ENCODE peak calls at places on chromosomes 11 and 22, in four cellular contexts. G is transverse colon, N is psoas muscle, Y is foreskin keratinocyte. H is an unnamed sample.

GRCh38 chr11:70424765-70425164 is 26.4 kb downstream of the CTTN start:
- DNase-seq in Y (no peak), G (no peak), N (peak), H (no peak)

GRCh38 chr11:60825790-60826189 is 16.1 kb upstream of the CCDC86 start:
- DNase-seq in N (peak), G (no peak), Y (no peak), H (no peak)

GRCh38 chr22:47102648-47103047 is 340.2 kb downstream of the TBC1D22A start:
- DNase-seq in G (no peak), N (no peak), Y (no peak), H (no peak)

GRCh38 chr11:93741882-93742226 is 382 bp downstream of the C11orf54 start:
- DNase-seq in G (peak), N (no peak), Y (no peak), H (peak)

GRCh38 chr22:30295576-30295975 is 6.3 kb upstream of the CASTOR1 start:
- DNase-seq in G (no peak), Y (no peak), N (peak), H (no peak)

GRCh38 chr11:84806354-84806753 is 820.8 kb downstream of the DLG2 start:
- DNase-seq in G (no peak), N (no peak), Y (no peak), H (no peak)

GRCh38 chr11:131800452-131800851 is 430.0 kb downstream of the NTM start:
- DNase-seq in Y (no peak), N (no peak), G (no peak), H (no peak)

GRCh38 chr11:126163074-126163700 is 48.3 kb downstream of the RPUSD4 start:
- DNase-seq in G (no peak), Y (peak), N (no peak), H (peak)

GRCh38 chr11:87137711-87138110 is 100.0 kb downstream of the TMEM135 start:
- DNase-seq in N (no peak), Y (no peak), G (no peak), H (no peak)

GRCh38 chr22:26590525-26590858 is 560 bp upstream of the TPST2 start:
- DNase-seq in N (no peak), G (no peak), Y (no peak), H (no peak)

GRCh38 chr11:94602430-94603372 is 35.5 kb downstream of the PIWIL4 start:
- DNase-seq in Y (no peak), N (peak), G (peak), H (peak)

GRCh38 chr11:117020873-117021564 is 77.2 kb downstream of the SIK3 start:
- DNase-seq in Y (no peak), G (no peak), N (no peak), H (no peak)

GRCh38 chr22:31284241-31284745 is 8.0 kb downstream of the PIK3IP1 start:
- DNase-seq in Y (no peak), G (no peak), N (no peak), H (no peak)

GRCh38 chr11:67178878-67179277 is 59.8 kb downstream of the KDM2A start:
- DNase-seq in G (no peak), N (no peak), Y (no peak), H (no peak)

GRCh38 chr22:42344391-42344861 is 74.0 kb upstream of the TCF20 start:
- DNase-seq in Y (no peak), N (peak), G (no peak), H (no peak)

GRCh38 chr22:24559471-24559870 is 3.7 kb downstream of the SNRPD3 start:
- DNase-seq in G (no peak), N (no peak), Y (no peak), H (no peak)
- H3K27ac ChIP-seq in G (no peak), N (peak), Y (no peak), H (no peak)

DNA sequence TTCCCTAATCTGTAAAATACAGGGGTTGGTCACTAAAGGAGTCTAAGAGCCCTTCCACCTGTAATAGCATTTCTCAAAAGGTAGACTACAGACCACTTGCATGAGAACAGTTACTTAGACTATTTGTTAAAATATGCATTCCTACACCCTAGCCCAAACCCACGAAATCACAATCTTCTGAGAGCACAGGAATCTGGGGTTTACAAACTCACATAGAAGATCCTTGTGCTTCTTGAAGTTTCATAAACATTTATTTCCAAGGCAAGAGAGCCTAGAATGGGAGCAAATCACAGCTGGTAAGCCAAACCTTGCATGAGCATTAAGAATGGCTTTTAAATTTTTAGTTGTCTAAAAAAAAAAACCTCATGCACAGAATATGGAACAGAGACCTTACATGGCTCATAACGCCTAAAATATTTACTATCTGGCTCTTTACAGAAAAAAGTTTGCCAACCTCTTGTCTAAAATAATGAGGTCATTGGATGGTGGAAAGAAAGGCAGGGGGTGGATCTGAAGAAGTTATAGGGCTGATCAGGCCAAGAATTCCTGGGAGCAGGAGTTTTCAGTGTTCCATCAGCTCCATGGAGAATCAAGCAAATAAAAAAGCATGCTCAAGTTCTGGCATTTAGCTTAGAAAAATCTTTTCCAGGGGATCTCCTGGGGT is 133.4 kb downstream of the CCDC34 start:
- DNase-seq in G (no peak), N (no peak), Y (no peak), H (no peak)
- H3K27ac ChIP-seq in G (peak), N (peak), Y (no peak), H (no peak)

DNA sequence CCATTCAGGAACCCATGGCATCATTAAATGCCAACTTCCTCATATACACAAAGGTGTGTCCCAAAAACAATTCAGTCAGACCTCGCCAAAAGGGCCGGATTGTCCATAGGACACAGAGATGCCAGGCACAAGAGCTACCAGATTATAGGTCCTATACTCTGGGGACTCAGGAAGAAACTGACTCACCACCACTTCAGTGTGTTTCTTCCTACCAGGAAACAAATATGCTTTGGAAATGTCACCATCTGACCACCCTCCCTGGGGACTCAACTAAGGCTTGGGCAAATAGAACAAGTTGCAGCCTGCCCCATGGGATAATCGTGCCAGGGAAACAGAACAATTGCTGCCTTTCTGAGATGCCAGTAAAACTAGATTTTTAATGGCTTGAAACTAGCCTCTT is 11.7 kb downstream of the POU2AF3 start:
- DNase-seq in G (peak), Y (no peak), N (no peak), H (peak)
- H3K27ac ChIP-seq in G (no peak), Y (no peak), N (no peak), H (no peak)

GRCh38 chr11:64745219-64745522 is 1.2 kb upstream of the RASGRP2 start:
- DNase-seq in Y (no peak), G (peak), N (peak), H (no peak)

GRCh38 chr11:64744544-64745218 is 739 bp upstream of the RASGRP2 start:
- DNase-seq in G (no peak), N (peak), Y (no peak), H (no peak)

GRCh38 chr11:64745523-64746328 is 1.8 kb upstream of the RASGRP2 start:
- DNase-seq in G (peak), N (peak), Y (no peak), H (no peak)

GRCh38 chr11:64747961-64748715 is 4.2 kb upstream of the RASGRP2 start:
- DNase-seq in N (peak), G (no peak), Y (peak), H (no peak)

GRCh38 chr11:64746486-64746885 is 2.5 kb upstream of the RASGRP2 start:
- DNase-seq in N (peak), G (no peak), Y (no peak), H (no peak)
- H3K27ac ChIP-seq in N (peak), G (peak), Y (no peak), H (no peak)

GRCh38 chr22:33480118-33480517 is 421.9 kb upstream of the SYN3 start:
- DNase-seq in Y (no peak), G (no peak), N (no peak), H (no peak)
- H3K27ac ChIP-seq in Y (no peak), G (no peak), N (no peak), H (no peak)

GRCh38 chr22:19721486-19722172 is 1.7 kb upstream of the GP1BB start:
- DNase-seq in N (no peak), Y (no peak), G (no peak), H (no peak)
- H3K27ac ChIP-seq in N (no peak), Y (no peak), G (no peak), H (no peak)

DNA sequence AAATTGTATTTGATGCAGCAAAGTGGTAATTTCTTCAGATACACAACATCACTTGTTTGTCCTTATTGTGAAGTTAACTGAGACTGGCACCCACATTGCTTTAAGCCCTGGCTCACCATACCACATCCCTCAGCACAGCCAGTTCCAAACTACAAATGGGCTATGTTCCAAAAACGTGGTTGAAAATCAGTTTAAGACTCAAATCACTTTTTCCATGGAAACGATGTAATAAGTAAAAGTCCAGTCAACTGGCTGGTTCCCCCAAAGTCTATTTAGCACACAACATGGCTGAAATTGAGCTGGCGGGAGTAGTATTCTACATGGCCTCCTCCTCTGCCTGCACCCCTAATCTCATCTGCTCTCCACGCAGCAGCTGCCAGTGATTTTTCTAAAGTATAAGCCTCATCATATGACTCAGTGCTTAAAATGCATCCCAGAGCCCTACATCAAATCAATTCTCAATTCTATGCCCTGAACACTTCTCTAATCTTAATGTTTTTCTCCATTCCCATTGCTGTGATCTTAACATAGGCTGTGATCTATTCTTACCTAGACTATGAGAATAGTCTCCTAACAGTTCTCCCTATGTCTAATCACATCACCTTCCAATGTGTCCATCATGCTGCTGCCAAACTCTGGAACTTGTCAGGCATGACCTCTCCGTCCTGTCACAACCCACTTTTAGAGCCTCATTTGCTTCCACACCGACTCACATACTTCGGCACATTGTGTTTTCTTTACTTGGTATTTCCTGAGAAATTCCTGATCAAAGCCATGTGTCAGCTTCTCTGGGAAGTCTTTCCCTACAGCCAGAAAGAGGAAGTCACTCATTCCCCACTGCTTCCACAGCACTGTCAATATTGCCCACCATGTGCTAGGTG is 40.7 kb upstream of the BIRC3 start:
- DNase-seq in G (no peak), N (no peak), Y (no peak), H (no peak)
- H3K27ac ChIP-seq in G (no peak), N (no peak), Y (no peak), H (no peak)

GRCh38 chr11:62439785-62440602 is 21.2 kb downstream of the SCGB1A1 start:
- DNase-seq in G (no peak), N (peak), Y (no peak), H (no peak)
- H3K27ac ChIP-seq in G (peak), N (peak), Y (no peak), H (no peak)

H was measured in epithelial cell of prostate.